ENCODE peak calls at places on chromosomes 13 and 19, in four cellular contexts. One of them, this sample, is unnamed.

GRCh38 chr19:35757231-35757748 is 461 bp upstream of the HSPB6 start:
- DNase-seq in nephron progenitor cell: peak; percentile 29
- DNase-seq in stimulated activated CD4-positive, alpha-beta T cell treated with anti-CD3 and anti-CD28 coated beads, TNF-alpha, amount 100 ng/mL, for 4 hours: no peak
- DNase-seq in activated CD8-positive, alpha-beta memory T cell treated with anti-CD3 and anti-CD28 coated beads for 4 hours: no peak
- DNase-seq in this sample: no peak

GRCh38 chr13:38821753-38822551 is 135.1 kb downstream of the FREM2 start:
- DNase-seq in nephron progenitor cell: no peak
- DNase-seq in stimulated activated CD4-positive, alpha-beta T cell treated with anti-CD3 and anti-CD28 coated beads, TNF-alpha, amount 100 ng/mL, for 4 hours: no peak
- DNase-seq in activated CD8-positive, alpha-beta memory T cell treated with anti-CD3 and anti-CD28 coated beads for 4 hours: no peak
- DNase-seq in this sample: no peak

GRCh38 chr13:29101404-29101803 is 281.3 kb downstream of the MTUS2 start:
- DNase-seq in nephron progenitor cell: no peak
- DNase-seq in stimulated activated CD4-positive, alpha-beta T cell treated with anti-CD3 and anti-CD28 coated beads, TNF-alpha, amount 100 ng/mL, for 4 hours: no peak
- DNase-seq in activated CD8-positive, alpha-beta memory T cell treated with anti-CD3 and anti-CD28 coated beads for 4 hours: no peak
- DNase-seq in this sample: no peak

GRCh38 chr19:38556521-38557174 is 61.1 kb downstream of the MAP4K1 start:
- DNase-seq in nephron progenitor cell: no peak
- DNase-seq in stimulated activated CD4-positive, alpha-beta T cell treated with anti-CD3 and anti-CD28 coated beads, TNF-alpha, amount 100 ng/mL, for 4 hours: no peak
- DNase-seq in activated CD8-positive, alpha-beta memory T cell treated with anti-CD3 and anti-CD28 coated beads for 4 hours: no peak
- DNase-seq in this sample: no peak

GRCh38 chr19:46546194-46546896 is 50.7 kb upstream of the PNMA8B start:
- DNase-seq in nephron progenitor cell: peak; percentile 31
- DNase-seq in stimulated activated CD4-positive, alpha-beta T cell treated with anti-CD3 and anti-CD28 coated beads, TNF-alpha, amount 100 ng/mL, for 4 hours: no peak
- DNase-seq in activated CD8-positive, alpha-beta memory T cell treated with anti-CD3 and anti-CD28 coated beads for 4 hours: no peak
- DNase-seq in this sample: no peak

GRCh38 chr13:101116826-101117225 is 299.5 kb downstream of the NALCN start:
- DNase-seq in nephron progenitor cell: no peak
- DNase-seq in stimulated activated CD4-positive, alpha-beta T cell treated with anti-CD3 and anti-CD28 coated beads, TNF-alpha, amount 100 ng/mL, for 4 hours: no peak
- DNase-seq in activated CD8-positive, alpha-beta memory T cell treated with anti-CD3 and anti-CD28 coated beads for 4 hours: no peak
- DNase-seq in this sample: no peak

GRCh38 chr19:10271543-10272086 is 695 bp downstream of the ICAM1 start:
- DNase-seq in nephron progenitor cell: no peak
- DNase-seq in stimulated activated CD4-positive, alpha-beta T cell treated with anti-CD3 and anti-CD28 coated beads, TNF-alpha, amount 100 ng/mL, for 4 hours: no peak
- DNase-seq in activated CD8-positive, alpha-beta memory T cell treated with anti-CD3 and anti-CD28 coated beads for 4 hours: no peak
- DNase-seq in this sample: no peak

GRCh38 chr13:41513600-41513999 is 56.2 kb downstream of the RGCC start:
- DNase-seq in nephron progenitor cell: no peak
- DNase-seq in stimulated activated CD4-positive, alpha-beta T cell treated with anti-CD3 and anti-CD28 coated beads, TNF-alpha, amount 100 ng/mL, for 4 hours: no peak
- DNase-seq in activated CD8-positive, alpha-beta memory T cell treated with anti-CD3 and anti-CD28 coated beads for 4 hours: no peak
- DNase-seq in this sample: no peak

GRCh38 chr13:85142351-85142750 is 656.9 kb downstream of the SLITRK6 start:
- DNase-seq in nephron progenitor cell: no peak
- DNase-seq in stimulated activated CD4-positive, alpha-beta T cell treated with anti-CD3 and anti-CD28 coated beads, TNF-alpha, amount 100 ng/mL, for 4 hours: no peak
- DNase-seq in activated CD8-positive, alpha-beta memory T cell treated with anti-CD3 and anti-CD28 coated beads for 4 hours: no peak
- DNase-seq in this sample: no peak

GRCh38 chr13:27053235-27053884 is 118.3 kb downstream of the USP12 start:
- DNase-seq in nephron progenitor cell: no peak
- DNase-seq in stimulated activated CD4-positive, alpha-beta T cell treated with anti-CD3 and anti-CD28 coated beads, TNF-alpha, amount 100 ng/mL, for 4 hours: no peak
- DNase-seq in activated CD8-positive, alpha-beta memory T cell treated with anti-CD3 and anti-CD28 coated beads for 4 hours: no peak
- DNase-seq in this sample: no peak

GRCh38 chr19:35908010-35908441 is at the start of gene TYROBP:
- DNase-seq in nephron progenitor cell: no peak
- DNase-seq in stimulated activated CD4-positive, alpha-beta T cell treated with anti-CD3 and anti-CD28 coated beads, TNF-alpha, amount 100 ng/mL, for 4 hours: no peak
- DNase-seq in activated CD8-positive, alpha-beta memory T cell treated with anti-CD3 and anti-CD28 coated beads for 4 hours: no peak
- DNase-seq in this sample: no peak

GRCh38 chr19:4063369-4064072 is 3.2 kb downstream of the ZBTB7A start:
- DNase-seq in nephron progenitor cell: no peak
- DNase-seq in stimulated activated CD4-positive, alpha-beta T cell treated with anti-CD3 and anti-CD28 coated beads, TNF-alpha, amount 100 ng/mL, for 4 hours: no peak
- DNase-seq in activated CD8-positive, alpha-beta memory T cell treated with anti-CD3 and anti-CD28 coated beads for 4 hours: no peak
- DNase-seq in this sample: no peak

GRCh38 chr19:12365094-12365371 is 450 bp downstream of the ZNF442 start:
- DNase-seq in nephron progenitor cell: no peak
- DNase-seq in stimulated activated CD4-positive, alpha-beta T cell treated with anti-CD3 and anti-CD28 coated beads, TNF-alpha, amount 100 ng/mL, for 4 hours: no peak
- DNase-seq in activated CD8-positive, alpha-beta memory T cell treated with anti-CD3 and anti-CD28 coated beads for 4 hours: no peak
- DNase-seq in this sample: no peak

GRCh38 chr13:110001622-110002275 is 215.4 kb upstream of the IRS2 start:
- DNase-seq in nephron progenitor cell: no peak
- DNase-seq in stimulated activated CD4-positive, alpha-beta T cell treated with anti-CD3 and anti-CD28 coated beads, TNF-alpha, amount 100 ng/mL, for 4 hours: no peak
- DNase-seq in activated CD8-positive, alpha-beta memory T cell treated with anti-CD3 and anti-CD28 coated beads for 4 hours: no peak
- DNase-seq in this sample: no peak

GRCh38 chr19:7979559-7979958 is 25.9 kb downstream of the ELAVL1 start:
- DNase-seq in nephron progenitor cell: no peak
- DNase-seq in stimulated activated CD4-positive, alpha-beta T cell treated with anti-CD3 and anti-CD28 coated beads, TNF-alpha, amount 100 ng/mL, for 4 hours: no peak
- DNase-seq in activated CD8-positive, alpha-beta memory T cell treated with anti-CD3 and anti-CD28 coated beads for 4 hours: no peak
- DNase-seq in this sample: no peak

GRCh38 chr19:50723069-50723468 is at the start of gene CLEC11A:
- DNase-seq in nephron progenitor cell: peak; percentile 40
- DNase-seq in stimulated activated CD4-positive, alpha-beta T cell treated with anti-CD3 and anti-CD28 coated beads, TNF-alpha, amount 100 ng/mL, for 4 hours: no peak
- DNase-seq in activated CD8-positive, alpha-beta memory T cell treated with anti-CD3 and anti-CD28 coated beads for 4 hours: no peak
- DNase-seq in this sample: no peak

GRCh38 chr19:16351133-16351809 is 26.6 kb downstream of the KLF2 start:
- DNase-seq in nephron progenitor cell: no peak
- DNase-seq in stimulated activated CD4-positive, alpha-beta T cell treated with anti-CD3 and anti-CD28 coated beads, TNF-alpha, amount 100 ng/mL, for 4 hours: no peak
- DNase-seq in activated CD8-positive, alpha-beta memory T cell treated with anti-CD3 and anti-CD28 coated beads for 4 hours: no peak
- DNase-seq in this sample: no peak

GRCh38 chr19:30741539-30741938 is 369.4 kb downstream of the ZNF536 start:
- DNase-seq in nephron progenitor cell: no peak
- DNase-seq in stimulated activated CD4-positive, alpha-beta T cell treated with anti-CD3 and anti-CD28 coated beads, TNF-alpha, amount 100 ng/mL, for 4 hours: no peak
- DNase-seq in activated CD8-positive, alpha-beta memory T cell treated with anti-CD3 and anti-CD28 coated beads for 4 hours: no peak
- DNase-seq in this sample: no peak

GRCh38 chr13:94351292-94352000 is 128.0 kb downstream of the DCT start:
- DNase-seq in nephron progenitor cell: no peak
- DNase-seq in stimulated activated CD4-positive, alpha-beta T cell treated with anti-CD3 and anti-CD28 coated beads, TNF-alpha, amount 100 ng/mL, for 4 hours: no peak
- DNase-seq in activated CD8-positive, alpha-beta memory T cell treated with anti-CD3 and anti-CD28 coated beads for 4 hours: no peak
- DNase-seq in this sample: no peak

GRCh38 chr19:1655992-1656608 is 3.7 kb upstream of the TCF3 start:
- DNase-seq in nephron progenitor cell: no peak
- DNase-seq in stimulated activated CD4-positive, alpha-beta T cell treated with anti-CD3 and anti-CD28 coated beads, TNF-alpha, amount 100 ng/mL, for 4 hours: no peak
- DNase-seq in activated CD8-positive, alpha-beta memory T cell treated with anti-CD3 and anti-CD28 coated beads for 4 hours: no peak
- DNase-seq in this sample: no peak

GRCh38 chr19:53865918-53866696 is 1.6 kb upstream of the MYADM start:
- DNase-seq in nephron progenitor cell: peak; percentile 79
- DNase-seq in stimulated activated CD4-positive, alpha-beta T cell treated with anti-CD3 and anti-CD28 coated beads, TNF-alpha, amount 100 ng/mL, for 4 hours: no peak
- DNase-seq in activated CD8-positive, alpha-beta memory T cell treated with anti-CD3 and anti-CD28 coated beads for 4 hours: no peak
- DNase-seq in this sample: peak; percentile 42

GRCh38 chr13:113401452-113402415 is 37.8 kb upstream of the GRTP1 start:
- DNase-seq in nephron progenitor cell: no peak
- DNase-seq in stimulated activated CD4-positive, alpha-beta T cell treated with anti-CD3 and anti-CD28 coated beads, TNF-alpha, amount 100 ng/mL, for 4 hours: no peak
- DNase-seq in activated CD8-positive, alpha-beta memory T cell treated with anti-CD3 and anti-CD28 coated beads for 4 hours: no peak
- DNase-seq in this sample: no peak

GRCh38 chr19:34171539-34171876 is 796 bp upstream of the LSM14A start:
- DNase-seq in nephron progenitor cell: no peak
- DNase-seq in stimulated activated CD4-positive, alpha-beta T cell treated with anti-CD3 and anti-CD28 coated beads, TNF-alpha, amount 100 ng/mL, for 4 hours: peak; percentile 3
- DNase-seq in activated CD8-positive, alpha-beta memory T cell treated with anti-CD3 and anti-CD28 coated beads for 4 hours: no peak
- DNase-seq in this sample: peak; percentile 40

GRCh38 chr13:107144432-107144831 is 576.5 kb upstream of the ARGLU1 start:
- DNase-seq in nephron progenitor cell: no peak
- DNase-seq in stimulated activated CD4-positive, alpha-beta T cell treated with anti-CD3 and anti-CD28 coated beads, TNF-alpha, amount 100 ng/mL, for 4 hours: no peak
- DNase-seq in activated CD8-positive, alpha-beta memory T cell treated with anti-CD3 and anti-CD28 coated beads for 4 hours: no peak
- DNase-seq in this sample: no peak

GRCh38 chr13:104773775-104774174 is 1707.6 kb upstream of the SLC10A2 start:
- DNase-seq in nephron progenitor cell: no peak
- DNase-seq in stimulated activated CD4-positive, alpha-beta T cell treated with anti-CD3 and anti-CD28 coated beads, TNF-alpha, amount 100 ng/mL, for 4 hours: no peak
- DNase-seq in activated CD8-positive, alpha-beta memory T cell treated with anti-CD3 and anti-CD28 coated beads for 4 hours: no peak
- DNase-seq in this sample: no peak

GRCh38 chr19:19406878-19407639 is 1.6 kb downstream of the GATAD2A start:
- DNase-seq in nephron progenitor cell: no peak
- DNase-seq in stimulated activated CD4-positive, alpha-beta T cell treated with anti-CD3 and anti-CD28 coated beads, TNF-alpha, amount 100 ng/mL, for 4 hours: peak; percentile 31
- DNase-seq in activated CD8-positive, alpha-beta memory T cell treated with anti-CD3 and anti-CD28 coated beads for 4 hours: no peak
- DNase-seq in this sample: peak; percentile 33

GRCh38 chr13:36310417-36311108 is 12.9 kb upstream of the CCDC169 start:
- DNase-seq in nephron progenitor cell: no peak
- DNase-seq in stimulated activated CD4-positive, alpha-beta T cell treated with anti-CD3 and anti-CD28 coated beads, TNF-alpha, amount 100 ng/mL, for 4 hours: no peak
- DNase-seq in activated CD8-positive, alpha-beta memory T cell treated with anti-CD3 and anti-CD28 coated beads for 4 hours: no peak
- DNase-seq in this sample: no peak

GRCh38 chr19:1133471-1133929 is 29.7 kb downstream of the GPX4 start:
- DNase-seq in nephron progenitor cell: no peak
- DNase-seq in stimulated activated CD4-positive, alpha-beta T cell treated with anti-CD3 and anti-CD28 coated beads, TNF-alpha, amount 100 ng/mL, for 4 hours: peak; percentile 72
- DNase-seq in activated CD8-positive, alpha-beta memory T cell treated with anti-CD3 and anti-CD28 coated beads for 4 hours: peak; percentile 62
- DNase-seq in this sample: peak; percentile 68

GRCh38 chr19:55193481-55193880 is 13.4 kb upstream of the SYT5 start:
- DNase-seq in nephron progenitor cell: no peak
- DNase-seq in stimulated activated CD4-positive, alpha-beta T cell treated with anti-CD3 and anti-CD28 coated beads, TNF-alpha, amount 100 ng/mL, for 4 hours: no peak
- DNase-seq in activated CD8-positive, alpha-beta memory T cell treated with anti-CD3 and anti-CD28 coated beads for 4 hours: no peak
- DNase-seq in this sample: no peak

GRCh38 chr19:16814526-16815100 is 14.6 kb upstream of the SIN3B start:
- DNase-seq in nephron progenitor cell: no peak
- DNase-seq in stimulated activated CD4-positive, alpha-beta T cell treated with anti-CD3 and anti-CD28 coated beads, TNF-alpha, amount 100 ng/mL, for 4 hours: no peak
- DNase-seq in activated CD8-positive, alpha-beta memory T cell treated with anti-CD3 and anti-CD28 coated beads for 4 hours: no peak
- DNase-seq in this sample: no peak

GRCh38 chr19:1068111-1069001 is 1.4 kb downstream of the ARHGAP45 start:
- DNase-seq in nephron progenitor cell: no peak
- DNase-seq in stimulated activated CD4-positive, alpha-beta T cell treated with anti-CD3 and anti-CD28 coated beads, TNF-alpha, amount 100 ng/mL, for 4 hours: no peak
- DNase-seq in activated CD8-positive, alpha-beta memory T cell treated with anti-CD3 and anti-CD28 coated beads for 4 hours: no peak
- DNase-seq in this sample: no peak

GRCh38 chr13:48892311-48892710 is 83.4 kb upstream of the FNDC3A start:
- DNase-seq in nephron progenitor cell: no peak
- DNase-seq in stimulated activated CD4-positive, alpha-beta T cell treated with anti-CD3 and anti-CD28 coated beads, TNF-alpha, amount 100 ng/mL, for 4 hours: no peak
- DNase-seq in activated CD8-positive, alpha-beta memory T cell treated with anti-CD3 and anti-CD28 coated beads for 4 hours: no peak
- DNase-seq in this sample: no peak

GRCh38 chr13:20945952-20946383 is 43.4 kb upstream of the XPO4 start:
- DNase-seq in nephron progenitor cell: peak; percentile 28
- DNase-seq in stimulated activated CD4-positive, alpha-beta T cell treated with anti-CD3 and anti-CD28 coated beads, TNF-alpha, amount 100 ng/mL, for 4 hours: no peak
- DNase-seq in activated CD8-positive, alpha-beta memory T cell treated with anti-CD3 and anti-CD28 coated beads for 4 hours: no peak
- DNase-seq in this sample: no peak

GRCh38 chr13:23681253-23681652 is 111.0 kb downstream of the TNFRSF19 start:
- DNase-seq in nephron progenitor cell: no peak
- DNase-seq in stimulated activated CD4-positive, alpha-beta T cell treated with anti-CD3 and anti-CD28 coated beads, TNF-alpha, amount 100 ng/mL, for 4 hours: no peak
- DNase-seq in activated CD8-positive, alpha-beta memory T cell treated with anti-CD3 and anti-CD28 coated beads for 4 hours: no peak
- DNase-seq in this sample: no peak

GRCh38 chr13:113816248-113816924 is 47.5 kb downstream of the GAS6 start:
- DNase-seq in nephron progenitor cell: no peak
- DNase-seq in stimulated activated CD4-positive, alpha-beta T cell treated with anti-CD3 and anti-CD28 coated beads, TNF-alpha, amount 100 ng/mL, for 4 hours: no peak
- DNase-seq in activated CD8-positive, alpha-beta memory T cell treated with anti-CD3 and anti-CD28 coated beads for 4 hours: no peak
- DNase-seq in this sample: no peak

GRCh38 chr13:112057736-112058518 is 9.0 kb upstream of the SOX1 start:
- DNase-seq in nephron progenitor cell: no peak
- DNase-seq in stimulated activated CD4-positive, alpha-beta T cell treated with anti-CD3 and anti-CD28 coated beads, TNF-alpha, amount 100 ng/mL, for 4 hours: no peak
- DNase-seq in activated CD8-positive, alpha-beta memory T cell treated with anti-CD3 and anti-CD28 coated beads for 4 hours: no peak
- DNase-seq in this sample: no peak

GRCh38 chr13:60146491-60146890 is 17.2 kb downstream of the DIAPH3 start:
- DNase-seq in nephron progenitor cell: no peak
- DNase-seq in stimulated activated CD4-positive, alpha-beta T cell treated with anti-CD3 and anti-CD28 coated beads, TNF-alpha, amount 100 ng/mL, for 4 hours: no peak
- DNase-seq in activated CD8-positive, alpha-beta memory T cell treated with anti-CD3 and anti-CD28 coated beads for 4 hours: no peak
- DNase-seq in this sample: no peak

GRCh38 chr13:48029859-48030258 is 7.7 kb upstream of the NUDT15 start:
- DNase-seq in nephron progenitor cell: no peak
- DNase-seq in stimulated activated CD4-positive, alpha-beta T cell treated with anti-CD3 and anti-CD28 coated beads, TNF-alpha, amount 100 ng/mL, for 4 hours: no peak
- DNase-seq in activated CD8-positive, alpha-beta memory T cell treated with anti-CD3 and anti-CD28 coated beads for 4 hours: no peak
- DNase-seq in this sample: no peak